ENCODE peak calls at places on chromosomes 3 and 15, in six cellular contexts. One of them, this sample, is unnamed.

GRCh38 chr15:40340038-40340739 is 550 bp downstream of the CCDC9B start:
- DNase-seq in astrocyte of the spinal cord: peak
- DNase-seq in NCI-H510A treated with DMSO at 0.1 percent for 48 hours: no peak
- DNase-seq in GM04504: peak
- DNase-seq in RWPE1: peak
- DNase-seq in posterior cingulate gyrus: peak
- DNase-seq in this sample: no peak

GRCh38 chr15:65863106-65863505 is 6.2 kb upstream of the RAB11A start:
- DNase-seq in astrocyte of the spinal cord: no peak
- DNase-seq in NCI-H510A treated with DMSO at 0.1 percent for 48 hours: no peak
- DNase-seq in GM04504: no peak
- DNase-seq in RWPE1: no peak
- DNase-seq in posterior cingulate gyrus: no peak
- DNase-seq in this sample: no peak

GRCh38 chr15:45630958-45631691 is 3.7 kb upstream of the SQOR start:
- DNase-seq in astrocyte of the spinal cord: peak
- DNase-seq in posterior cingulate gyrus: no peak
- DNase-seq in GM04504: peak
- DNase-seq in NCI-H510A treated with DMSO at 0.1 percent for 48 hours: no peak
- DNase-seq in RWPE1: peak
- DNase-seq in this sample: no peak

GRCh38 chr3:14877404-14877803 is 58.6 kb downstream of the FGD5 start:
- DNase-seq in astrocyte of the spinal cord: no peak
- DNase-seq in GM04504: no peak
- DNase-seq in posterior cingulate gyrus: no peak
- DNase-seq in NCI-H510A treated with DMSO at 0.1 percent for 48 hours: no peak
- DNase-seq in RWPE1: no peak
- DNase-seq in this sample: no peak

GRCh38 chr15:80514071-80514780 is 110.0 kb downstream of the ARNT2 start:
- DNase-seq in RWPE1: no peak
- DNase-seq in GM04504: peak
- DNase-seq in astrocyte of the spinal cord: peak
- DNase-seq in NCI-H510A treated with DMSO at 0.1 percent for 48 hours: no peak
- DNase-seq in posterior cingulate gyrus: no peak
- DNase-seq in this sample: no peak

GRCh38 chr15:74383695-74384565 is 16.5 kb upstream of the CYP11A1 start:
- DNase-seq in NCI-H510A treated with DMSO at 0.1 percent for 48 hours: no peak
- DNase-seq in posterior cingulate gyrus: no peak
- DNase-seq in astrocyte of the spinal cord: no peak
- DNase-seq in GM04504: no peak
- DNase-seq in RWPE1: peak
- DNase-seq in this sample: no peak

GRCh38 chr3:50503504-50503903 is at the start of gene CACNA2D2:
- DNase-seq in astrocyte of the spinal cord: no peak
- DNase-seq in GM04504: no peak
- DNase-seq in NCI-H510A treated with DMSO at 0.1 percent for 48 hours: peak
- DNase-seq in RWPE1: peak
- DNase-seq in posterior cingulate gyrus: peak
- DNase-seq in this sample: no peak

GRCh38 chr3:38616658-38617057 is 32.8 kb downstream of the SCN5A start:
- DNase-seq in GM04504: no peak
- DNase-seq in astrocyte of the spinal cord: no peak
- DNase-seq in RWPE1: no peak
- DNase-seq in posterior cingulate gyrus: no peak
- DNase-seq in NCI-H510A treated with DMSO at 0.1 percent for 48 hours: no peak
- DNase-seq in this sample: no peak

GRCh38 chr3:4983739-4984510 is 4.7 kb downstream of the BHLHE40 start:
- DNase-seq in RWPE1: peak
- DNase-seq in GM04504: no peak
- DNase-seq in NCI-H510A treated with DMSO at 0.1 percent for 48 hours: no peak
- DNase-seq in astrocyte of the spinal cord: peak
- DNase-seq in posterior cingulate gyrus: peak
- DNase-seq in this sample: no peak

GRCh38 chr3:120425877-120426276 is 24.9 kb downstream of the FSTL1 start:
- DNase-seq in RWPE1: no peak
- DNase-seq in astrocyte of the spinal cord: peak
- DNase-seq in posterior cingulate gyrus: no peak
- DNase-seq in NCI-H510A treated with DMSO at 0.1 percent for 48 hours: no peak
- DNase-seq in GM04504: peak
- DNase-seq in this sample: no peak

GRCh38 chr3:197555281-197556261 is at the start of gene BDH1:
- DNase-seq in GM04504: no peak
- DNase-seq in astrocyte of the spinal cord: no peak
- DNase-seq in RWPE1: peak
- DNase-seq in posterior cingulate gyrus: peak
- DNase-seq in NCI-H510A treated with DMSO at 0.1 percent for 48 hours: peak
- DNase-seq in this sample: no peak

GRCh38 chr15:87572381-87572780 is 684.2 kb downstream of the NTRK3 start:
- DNase-seq in astrocyte of the spinal cord: no peak
- DNase-seq in RWPE1: no peak
- DNase-seq in NCI-H510A treated with DMSO at 0.1 percent for 48 hours: no peak
- DNase-seq in GM04504: no peak
- DNase-seq in posterior cingulate gyrus: no peak
- DNase-seq in this sample: no peak

GRCh38 chr3:114872056-114872455 is 275.0 kb downstream of the ZBTB20 start:
- DNase-seq in NCI-H510A treated with DMSO at 0.1 percent for 48 hours: no peak
- DNase-seq in GM04504: no peak
- DNase-seq in posterior cingulate gyrus: no peak
- DNase-seq in astrocyte of the spinal cord: no peak
- DNase-seq in RWPE1: no peak
- DNase-seq in this sample: no peak

GRCh38 chr15:77373441-77373840 is 46.5 kb downstream of the PEAK1 start:
- DNase-seq in RWPE1: no peak
- DNase-seq in GM04504: no peak
- DNase-seq in astrocyte of the spinal cord: no peak
- DNase-seq in NCI-H510A treated with DMSO at 0.1 percent for 48 hours: no peak
- DNase-seq in posterior cingulate gyrus: no peak
- DNase-seq in this sample: no peak

GRCh38 chr15:98964461-98965454 is 42.8 kb downstream of the PGPEP1L start:
- DNase-seq in GM04504: no peak
- DNase-seq in astrocyte of the spinal cord: no peak
- DNase-seq in NCI-H510A treated with DMSO at 0.1 percent for 48 hours: no peak
- DNase-seq in RWPE1: no peak
- DNase-seq in posterior cingulate gyrus: no peak
- DNase-seq in this sample: no peak

GRCh38 chr3:15312550-15312949 is 19.8 kb downstream of the SH3BP5 start:
- DNase-seq in GM04504: no peak
- DNase-seq in RWPE1: no peak
- DNase-seq in posterior cingulate gyrus: no peak
- DNase-seq in astrocyte of the spinal cord: no peak
- DNase-seq in NCI-H510A treated with DMSO at 0.1 percent for 48 hours: no peak
- DNase-seq in this sample: no peak

GRCh38 chr15:75024102-75024636 is 779 bp downstream of the PPCDC start:
- DNase-seq in posterior cingulate gyrus: no peak
- DNase-seq in GM04504: no peak
- DNase-seq in RWPE1: peak
- DNase-seq in NCI-H510A treated with DMSO at 0.1 percent for 48 hours: no peak
- DNase-seq in astrocyte of the spinal cord: no peak
- DNase-seq in this sample: no peak

GRCh38 chr3:194339356-194339755 is 11.8 kb downstream of the CPN2 start:
- DNase-seq in NCI-H510A treated with DMSO at 0.1 percent for 48 hours: no peak
- DNase-seq in GM04504: no peak
- DNase-seq in RWPE1: no peak
- DNase-seq in astrocyte of the spinal cord: no peak
- DNase-seq in posterior cingulate gyrus: no peak
- DNase-seq in this sample: no peak

GRCh38 chr3:181880339-181880738 is 168.6 kb downstream of the SOX2 start:
- DNase-seq in NCI-H510A treated with DMSO at 0.1 percent for 48 hours: no peak
- DNase-seq in GM04504: no peak
- DNase-seq in posterior cingulate gyrus: no peak
- DNase-seq in astrocyte of the spinal cord: no peak
- DNase-seq in RWPE1: no peak
- DNase-seq in this sample: no peak

GRCh38 chr3:194928183-194928736 is 242.6 kb downstream of the FAM43A start:
- DNase-seq in astrocyte of the spinal cord: peak
- DNase-seq in RWPE1: peak
- DNase-seq in NCI-H510A treated with DMSO at 0.1 percent for 48 hours: no peak
- DNase-seq in GM04504: no peak
- DNase-seq in posterior cingulate gyrus: no peak
- DNase-seq in this sample: no peak

GRCh38 chr3:196624008-196624790 is 15.3 kb upstream of the NRROS start:
- DNase-seq in GM04504: no peak
- DNase-seq in NCI-H510A treated with DMSO at 0.1 percent for 48 hours: no peak
- DNase-seq in astrocyte of the spinal cord: no peak
- DNase-seq in RWPE1: no peak
- DNase-seq in posterior cingulate gyrus: no peak
- DNase-seq in this sample: no peak

GRCh38 chr3:185363662-185364203 is 797 bp downstream of the MAP3K13 start:
- DNase-seq in astrocyte of the spinal cord: no peak
- DNase-seq in NCI-H510A treated with DMSO at 0.1 percent for 48 hours: no peak
- DNase-seq in RWPE1: no peak
- DNase-seq in posterior cingulate gyrus: no peak
- DNase-seq in GM04504: no peak
- DNase-seq in this sample: no peak

GRCh38 chr15:98785796-98786581 is 137.7 kb downstream of the IGF1R start:
- DNase-seq in GM04504: no peak
- DNase-seq in astrocyte of the spinal cord: no peak
- DNase-seq in posterior cingulate gyrus: no peak
- DNase-seq in RWPE1: no peak
- DNase-seq in NCI-H510A treated with DMSO at 0.1 percent for 48 hours: no peak
- DNase-seq in this sample: no peak

GRCh38 chr3:48516571-48516970 is 12.6 kb upstream of the SHISA5 start:
- DNase-seq in posterior cingulate gyrus: no peak
- DNase-seq in RWPE1: no peak
- DNase-seq in astrocyte of the spinal cord: no peak
- DNase-seq in GM04504: no peak
- DNase-seq in NCI-H510A treated with DMSO at 0.1 percent for 48 hours: no peak
- DNase-seq in this sample: no peak

GRCh38 chr15:73386886-73387506 is 18.2 kb upstream of the HCN4 start:
- DNase-seq in posterior cingulate gyrus: no peak
- DNase-seq in RWPE1: no peak
- DNase-seq in astrocyte of the spinal cord: no peak
- DNase-seq in NCI-H510A treated with DMSO at 0.1 percent for 48 hours: no peak
- DNase-seq in GM04504: no peak
- DNase-seq in this sample: no peak

GRCh38 chr3:159432721-159433300 is 555.8 kb upstream of the IL12A start:
- DNase-seq in posterior cingulate gyrus: no peak
- DNase-seq in astrocyte of the spinal cord: peak
- DNase-seq in RWPE1: no peak
- DNase-seq in NCI-H510A treated with DMSO at 0.1 percent for 48 hours: no peak
- DNase-seq in GM04504: no peak
- DNase-seq in this sample: no peak

GRCh38 chr3:71515640-71516383 is 67.7 kb downstream of the FOXP1 start:
- DNase-seq in RWPE1: no peak
- DNase-seq in GM04504: no peak
- DNase-seq in astrocyte of the spinal cord: peak
- DNase-seq in NCI-H510A treated with DMSO at 0.1 percent for 48 hours: no peak
- DNase-seq in posterior cingulate gyrus: no peak
- DNase-seq in this sample: no peak

GRCh38 chr3:123706871-123707270 is 122.0 kb upstream of the HACD2 start:
- DNase-seq in RWPE1: no peak
- DNase-seq in astrocyte of the spinal cord: peak
- DNase-seq in GM04504: no peak
- DNase-seq in posterior cingulate gyrus: no peak
- DNase-seq in NCI-H510A treated with DMSO at 0.1 percent for 48 hours: no peak
- DNase-seq in this sample: no peak

GRCh38 chr15:32908135-32908801 is 190.5 kb downstream of the GREM1 start:
- DNase-seq in GM04504: no peak
- DNase-seq in NCI-H510A treated with DMSO at 0.1 percent for 48 hours: no peak
- DNase-seq in posterior cingulate gyrus: no peak
- DNase-seq in RWPE1: no peak
- DNase-seq in astrocyte of the spinal cord: peak
- DNase-seq in this sample: no peak

GRCh38 chr3:17759901-17760300 is 17.5 kb upstream of the TBC1D5 start:
- DNase-seq in posterior cingulate gyrus: no peak
- DNase-seq in RWPE1: no peak
- DNase-seq in NCI-H510A treated with DMSO at 0.1 percent for 48 hours: no peak
- DNase-seq in GM04504: no peak
- DNase-seq in astrocyte of the spinal cord: no peak
- DNase-seq in this sample: no peak

GRCh38 chr3:54772707-54773106 is 155.2 kb downstream of the LRTM1 start:
- DNase-seq in GM04504: no peak
- DNase-seq in NCI-H510A treated with DMSO at 0.1 percent for 48 hours: no peak
- DNase-seq in astrocyte of the spinal cord: no peak
- DNase-seq in RWPE1: no peak
- DNase-seq in posterior cingulate gyrus: no peak
- DNase-seq in this sample: no peak

GRCh38 chr3:172958565-172958964 is 182.5 kb downstream of the SPATA16 start:
- DNase-seq in posterior cingulate gyrus: no peak
- DNase-seq in NCI-H510A treated with DMSO at 0.1 percent for 48 hours: no peak
- DNase-seq in astrocyte of the spinal cord: no peak
- DNase-seq in GM04504: no peak
- DNase-seq in RWPE1: no peak
- DNase-seq in this sample: no peak

This sample was measured in NCI-H1417 treated with DMSO at 0.1 percent for 48 hours.